ENCODE peak calls at places on chromosome 18, in six cellular contexts. One of them, this sample, is unnamed.

GRCh38 chr18:46429130-46429529 is 227.9 kb downstream of the LOXHD1 start:
- DNase-seq in EL: no peak
- DNase-seq in foreskin fibroblast: no peak
- DNase-seq in stimulated activated CD4-positive, alpha-beta T cell treated with anti-CD3 and anti-CD28 coated beads, Interleukin-2, amount 100 ng/mL, for 48 hours: no peak
- DNase-seq in type B pancreatic cell: no peak
- DNase-seq in GM23338: no peak
- DNase-seq in this sample: no peak

GRCh38 chr18:43620936-43621335 is 343.6 kb upstream of the SYT4 start:
- DNase-seq in GM23338: peak; percentile 62
- DNase-seq in EL: peak; percentile 29
- DNase-seq in stimulated activated CD4-positive, alpha-beta T cell treated with anti-CD3 and anti-CD28 coated beads, Interleukin-2, amount 100 ng/mL, for 48 hours: no peak
- DNase-seq in type B pancreatic cell: no peak
- DNase-seq in foreskin fibroblast: peak; percentile 55
- DNase-seq in this sample: peak; percentile 53

GRCh38 chr18:78580835-78581339 is 398.7 kb upstream of the SALL3 start:
- DNase-seq in GM23338: no peak
- DNase-seq in EL: no peak
- DNase-seq in type B pancreatic cell: no peak
- DNase-seq in foreskin fibroblast: no peak
- DNase-seq in stimulated activated CD4-positive, alpha-beta T cell treated with anti-CD3 and anti-CD28 coated beads, Interleukin-2, amount 100 ng/mL, for 48 hours: no peak
- DNase-seq in this sample: no peak

GRCh38 chr18:74951165-74951760 is 257.7 kb downstream of the PTGR3 start:
- DNase-seq in type B pancreatic cell: no peak
- DNase-seq in EL: peak; percentile 90
- DNase-seq in GM23338: no peak
- DNase-seq in foreskin fibroblast: peak; percentile 95
- DNase-seq in stimulated activated CD4-positive, alpha-beta T cell treated with anti-CD3 and anti-CD28 coated beads, Interleukin-2, amount 100 ng/mL, for 48 hours: no peak
- DNase-seq in this sample: peak; percentile 67

GRCh38 chr18:51039138-51040112 is 9.4 kb downstream of the SMAD4 start:
- DNase-seq in GM23338: peak; percentile 63
- DNase-seq in type B pancreatic cell: no peak
- DNase-seq in EL: no peak
- DNase-seq in stimulated activated CD4-positive, alpha-beta T cell treated with anti-CD3 and anti-CD28 coated beads, Interleukin-2, amount 100 ng/mL, for 48 hours: no peak
- DNase-seq in foreskin fibroblast: no peak
- DNase-seq in this sample: no peak

GRCh38 chr18:69774831-69775230 is 172.8 kb downstream of the CD226 start:
- DNase-seq in EL: peak; percentile 1
- DNase-seq in stimulated activated CD4-positive, alpha-beta T cell treated with anti-CD3 and anti-CD28 coated beads, Interleukin-2, amount 100 ng/mL, for 48 hours: no peak
- DNase-seq in GM23338: no peak
- DNase-seq in foreskin fibroblast: peak; percentile 51
- DNase-seq in type B pancreatic cell: no peak
- DNase-seq in this sample: no peak

GRCh38 chr18:54720590-54720989 is 107.7 kb upstream of the RAB27B start:
- DNase-seq in GM23338: no peak
- DNase-seq in foreskin fibroblast: no peak
- DNase-seq in type B pancreatic cell: no peak
- DNase-seq in stimulated activated CD4-positive, alpha-beta T cell treated with anti-CD3 and anti-CD28 coated beads, Interleukin-2, amount 100 ng/mL, for 48 hours: no peak
- DNase-seq in EL: no peak
- DNase-seq in this sample: no peak

GRCh38 chr18:12741351-12741750 is 38.5 kb downstream of the PSMG2 start:
- DNase-seq in type B pancreatic cell: no peak
- DNase-seq in GM23338: no peak
- DNase-seq in foreskin fibroblast: peak; percentile 78
- DNase-seq in EL: peak; percentile 96
- DNase-seq in stimulated activated CD4-positive, alpha-beta T cell treated with anti-CD3 and anti-CD28 coated beads, Interleukin-2, amount 100 ng/mL, for 48 hours: no peak
- DNase-seq in this sample: no peak

GRCh38 chr18:42578781-42579180 is 536.7 kb downstream of the RIT2 start:
- DNase-seq in EL: no peak
- DNase-seq in type B pancreatic cell: no peak
- DNase-seq in GM23338: no peak
- DNase-seq in foreskin fibroblast: no peak
- DNase-seq in stimulated activated CD4-positive, alpha-beta T cell treated with anti-CD3 and anti-CD28 coated beads, Interleukin-2, amount 100 ng/mL, for 48 hours: no peak
- DNase-seq in this sample: peak; percentile 14

GRCh38 chr18:63307555-63308200 is 11.9 kb downstream of the BCL2 start:
- DNase-seq in foreskin fibroblast: no peak
- DNase-seq in GM23338: no peak
- DNase-seq in type B pancreatic cell: no peak
- DNase-seq in EL: no peak
- DNase-seq in stimulated activated CD4-positive, alpha-beta T cell treated with anti-CD3 and anti-CD28 coated beads, Interleukin-2, amount 100 ng/mL, for 48 hours: no peak
- DNase-seq in this sample: peak; percentile 22

GRCh38 chr18:864872-865273 is 39.8 kb upstream of the ADCYAP1 start:
- DNase-seq in type B pancreatic cell: peak; percentile 78
- DNase-seq in EL: peak; percentile 67
- DNase-seq in foreskin fibroblast: peak; percentile 91
- DNase-seq in stimulated activated CD4-positive, alpha-beta T cell treated with anti-CD3 and anti-CD28 coated beads, Interleukin-2, amount 100 ng/mL, for 48 hours: peak; percentile 50
- DNase-seq in GM23338: peak; percentile 92
- DNase-seq in this sample: peak; percentile 84

GRCh38 chr18:74654637-74655036 is 57.0 kb downstream of the ZNF407 start:
- DNase-seq in EL: peak; percentile 11
- DNase-seq in foreskin fibroblast: peak; percentile 41
- DNase-seq in type B pancreatic cell: no peak
- DNase-seq in GM23338: no peak
- DNase-seq in stimulated activated CD4-positive, alpha-beta T cell treated with anti-CD3 and anti-CD28 coated beads, Interleukin-2, amount 100 ng/mL, for 48 hours: no peak
- DNase-seq in this sample: no peak

GRCh38 chr18:24333116-24333515 is 64.5 kb downstream of the OSBPL1A start:
- DNase-seq in GM23338: no peak
- DNase-seq in stimulated activated CD4-positive, alpha-beta T cell treated with anti-CD3 and anti-CD28 coated beads, Interleukin-2, amount 100 ng/mL, for 48 hours: no peak
- DNase-seq in type B pancreatic cell: no peak
- DNase-seq in foreskin fibroblast: no peak
- DNase-seq in EL: no peak
- DNase-seq in this sample: peak; percentile 13

GRCh38 chr18:44588466-44588865 is 92.2 kb upstream of the SETBP1 start:
- DNase-seq in type B pancreatic cell: no peak
- DNase-seq in stimulated activated CD4-positive, alpha-beta T cell treated with anti-CD3 and anti-CD28 coated beads, Interleukin-2, amount 100 ng/mL, for 48 hours: no peak
- DNase-seq in GM23338: no peak
- DNase-seq in EL: no peak
- DNase-seq in foreskin fibroblast: peak; percentile 46
- DNase-seq in this sample: no peak

GRCh38 chr18:49051323-49051967 is 100.7 kb upstream of the SMAD7 start:
- DNase-seq in foreskin fibroblast: no peak
- DNase-seq in GM23338: no peak
- DNase-seq in stimulated activated CD4-positive, alpha-beta T cell treated with anti-CD3 and anti-CD28 coated beads, Interleukin-2, amount 100 ng/mL, for 48 hours: no peak
- DNase-seq in type B pancreatic cell: no peak
- DNase-seq in EL: no peak
- DNase-seq in this sample: no peak

GRCh38 chr18:76913583-76913982 is 91.2 kb downstream of the ZNF236 start:
- DNase-seq in GM23338: no peak
- DNase-seq in stimulated activated CD4-positive, alpha-beta T cell treated with anti-CD3 and anti-CD28 coated beads, Interleukin-2, amount 100 ng/mL, for 48 hours: no peak
- DNase-seq in EL: no peak
- DNase-seq in foreskin fibroblast: no peak
- DNase-seq in type B pancreatic cell: no peak
- DNase-seq in this sample: no peak

GRCh38 chr18:58013241-58014211 is 30.5 kb upstream of the NEDD4L start:
- DNase-seq in stimulated activated CD4-positive, alpha-beta T cell treated with anti-CD3 and anti-CD28 coated beads, Interleukin-2, amount 100 ng/mL, for 48 hours: no peak
- DNase-seq in GM23338: no peak
- DNase-seq in type B pancreatic cell: no peak
- DNase-seq in foreskin fibroblast: peak; percentile 13
- DNase-seq in EL: peak; percentile 23
- DNase-seq in this sample: no peak

GRCh38 chr18:54031243-54031642 is 193.2 kb downstream of the MBD2 start:
- DNase-seq in stimulated activated CD4-positive, alpha-beta T cell treated with anti-CD3 and anti-CD28 coated beads, Interleukin-2, amount 100 ng/mL, for 48 hours: no peak
- DNase-seq in EL: no peak
- DNase-seq in foreskin fibroblast: no peak
- DNase-seq in type B pancreatic cell: no peak
- DNase-seq in GM23338: no peak
- DNase-seq in this sample: no peak

GRCh38 chr18:14093526-14093925 is 38.7 kb downstream of the ZNF519 start:
- DNase-seq in EL: no peak
- DNase-seq in type B pancreatic cell: no peak
- DNase-seq in GM23338: no peak
- DNase-seq in foreskin fibroblast: no peak
- DNase-seq in stimulated activated CD4-positive, alpha-beta T cell treated with anti-CD3 and anti-CD28 coated beads, Interleukin-2, amount 100 ng/mL, for 48 hours: no peak
- DNase-seq in this sample: no peak

GRCh38 chr18:79681484-79682387 is 2.1 kb downstream of the CTDP1 start:
- DNase-seq in EL: no peak
- DNase-seq in type B pancreatic cell: no peak
- DNase-seq in stimulated activated CD4-positive, alpha-beta T cell treated with anti-CD3 and anti-CD28 coated beads, Interleukin-2, amount 100 ng/mL, for 48 hours: peak; percentile 46
- DNase-seq in foreskin fibroblast: no peak
- DNase-seq in GM23338: no peak
- DNase-seq in this sample: no peak

GRCh38 chr18:36809590-36810381 is 19.0 kb downstream of the TPGS2 start:
- DNase-seq in type B pancreatic cell: no peak
- DNase-seq in foreskin fibroblast: peak; percentile 83
- DNase-seq in stimulated activated CD4-positive, alpha-beta T cell treated with anti-CD3 and anti-CD28 coated beads, Interleukin-2, amount 100 ng/mL, for 48 hours: peak; percentile 11
- DNase-seq in GM23338: peak; percentile 85
- DNase-seq in EL: peak; percentile 77
- DNase-seq in this sample: peak; percentile 79

GRCh38 chr18:25974630-25975077 is 115.8 kb downstream of the SS18 start:
- DNase-seq in stimulated activated CD4-positive, alpha-beta T cell treated with anti-CD3 and anti-CD28 coated beads, Interleukin-2, amount 100 ng/mL, for 48 hours: no peak
- DNase-seq in type B pancreatic cell: no peak
- DNase-seq in foreskin fibroblast: no peak
- DNase-seq in GM23338: no peak
- DNase-seq in EL: no peak
- DNase-seq in this sample: no peak

GRCh38 chr18:36680042-36680441 is 148.8 kb downstream of the TPGS2 start:
- DNase-seq in type B pancreatic cell: no peak
- DNase-seq in foreskin fibroblast: no peak
- DNase-seq in stimulated activated CD4-positive, alpha-beta T cell treated with anti-CD3 and anti-CD28 coated beads, Interleukin-2, amount 100 ng/mL, for 48 hours: no peak
- DNase-seq in EL: no peak
- DNase-seq in GM23338: no peak
- DNase-seq in this sample: no peak

GRCh38 chr18:63099848-63100625 is 219.5 kb downstream of the BCL2 start:
- DNase-seq in stimulated activated CD4-positive, alpha-beta T cell treated with anti-CD3 and anti-CD28 coated beads, Interleukin-2, amount 100 ng/mL, for 48 hours: no peak
- DNase-seq in GM23338: no peak
- DNase-seq in type B pancreatic cell: no peak
- DNase-seq in EL: no peak
- DNase-seq in foreskin fibroblast: no peak
- DNase-seq in this sample: no peak

GRCh38 chr18:79394438-79395307 is 1.1 kb upstream of the NFATC1 start:
- DNase-seq in type B pancreatic cell: peak; percentile 70
- DNase-seq in foreskin fibroblast: peak; percentile 68
- DNase-seq in GM23338: no peak
- DNase-seq in EL: peak; percentile 59
- DNase-seq in stimulated activated CD4-positive, alpha-beta T cell treated with anti-CD3 and anti-CD28 coated beads, Interleukin-2, amount 100 ng/mL, for 48 hours: peak; percentile 65
- DNase-seq in this sample: peak; percentile 55

GRCh38 chr18:46464926-46465655 is 191.9 kb downstream of the LOXHD1 start:
- DNase-seq in foreskin fibroblast: no peak
- DNase-seq in EL: no peak
- DNase-seq in GM23338: no peak
- DNase-seq in stimulated activated CD4-positive, alpha-beta T cell treated with anti-CD3 and anti-CD28 coated beads, Interleukin-2, amount 100 ng/mL, for 48 hours: no peak
- DNase-seq in type B pancreatic cell: no peak
- DNase-seq in this sample: no peak

GRCh38 chr18:42604820-42605219 is 510.7 kb downstream of the RIT2 start:
- DNase-seq in stimulated activated CD4-positive, alpha-beta T cell treated with anti-CD3 and anti-CD28 coated beads, Interleukin-2, amount 100 ng/mL, for 48 hours: no peak
- DNase-seq in EL: no peak
- DNase-seq in type B pancreatic cell: no peak
- DNase-seq in foreskin fibroblast: no peak
- DNase-seq in GM23338: no peak
- DNase-seq in this sample: no peak

GRCh38 chr18:74570266-74570665 is 27.4 kb upstream of the ZNF407 start:
- DNase-seq in type B pancreatic cell: no peak
- DNase-seq in stimulated activated CD4-positive, alpha-beta T cell treated with anti-CD3 and anti-CD28 coated beads, Interleukin-2, amount 100 ng/mL, for 48 hours: no peak
- DNase-seq in EL: no peak
- DNase-seq in GM23338: no peak
- DNase-seq in foreskin fibroblast: no peak
- DNase-seq in this sample: no peak

GRCh38 chr18:28863396-28863795 is 686.5 kb upstream of the CDH2 start:
- DNase-seq in stimulated activated CD4-positive, alpha-beta T cell treated with anti-CD3 and anti-CD28 coated beads, Interleukin-2, amount 100 ng/mL, for 48 hours: no peak
- DNase-seq in foreskin fibroblast: no peak
- DNase-seq in EL: no peak
- DNase-seq in GM23338: no peak
- DNase-seq in type B pancreatic cell: no peak
- DNase-seq in this sample: no peak

GRCh38 chr18:27109403-27109802 is 75.7 kb downstream of the CHST9 start:
- DNase-seq in stimulated activated CD4-positive, alpha-beta T cell treated with anti-CD3 and anti-CD28 coated beads, Interleukin-2, amount 100 ng/mL, for 48 hours: no peak
- DNase-seq in GM23338: no peak
- DNase-seq in foreskin fibroblast: no peak
- DNase-seq in type B pancreatic cell: no peak
- DNase-seq in EL: no peak
- DNase-seq in this sample: no peak

GRCh38 chr18:44802508-44802907 is 121.8 kb downstream of the SETBP1 start:
- DNase-seq in EL: peak; percentile 14
- DNase-seq in foreskin fibroblast: peak; percentile 62
- DNase-seq in GM23338: no peak
- DNase-seq in type B pancreatic cell: no peak
- DNase-seq in stimulated activated CD4-positive, alpha-beta T cell treated with anti-CD3 and anti-CD28 coated beads, Interleukin-2, amount 100 ng/mL, for 48 hours: no peak
- DNase-seq in this sample: peak; percentile 25

GRCh38 chr18:8357320-8357719 is 251.9 kb upstream of the RAB12 start:
- DNase-seq in GM23338: peak; percentile 21
- DNase-seq in type B pancreatic cell: no peak
- DNase-seq in EL: no peak
- DNase-seq in stimulated activated CD4-positive, alpha-beta T cell treated with anti-CD3 and anti-CD28 coated beads, Interleukin-2, amount 100 ng/mL, for 48 hours: no peak
- DNase-seq in foreskin fibroblast: no peak
- DNase-seq in this sample: no peak

GRCh38 chr18:52409732-52410131 is 69.7 kb downstream of the DCC start:
- DNase-seq in stimulated activated CD4-positive, alpha-beta T cell treated with anti-CD3 and anti-CD28 coated beads, Interleukin-2, amount 100 ng/mL, for 48 hours: no peak
- DNase-seq in EL: no peak
- DNase-seq in foreskin fibroblast: no peak
- DNase-seq in GM23338: peak; percentile 24
- DNase-seq in type B pancreatic cell: no peak
- DNase-seq in this sample: no peak

GRCh38 chr18:79606621-79607331 is 72.8 kb upstream of the CTDP1 start:
- DNase-seq in foreskin fibroblast: no peak
- DNase-seq in EL: no peak
- DNase-seq in GM23338: no peak
- DNase-seq in type B pancreatic cell: no peak
- DNase-seq in stimulated activated CD4-positive, alpha-beta T cell treated with anti-CD3 and anti-CD28 coated beads, Interleukin-2, amount 100 ng/mL, for 48 hours: no peak
- DNase-seq in this sample: no peak

This sample was measured in AG20443.